ENCODE peak calls at places on chromosomes 6 and 20, in ten cellular contexts. N, I, U, R, H, A, B, O, F and X are unnamed samples.

GRCh38 chr6:111812080-111813038 is 60.9 kb downstream of the FYN start:
- DNase-seq in N (peak; percentile 66), I (no peak), U (peak; percentile 28), R (no peak), H (no peak), A (peak; percentile 16), B (no peak), O (no peak), F (no peak), X (no peak)

GRCh38 chr6:37222125-37222967 is 35.2 kb upstream of the TBC1D22B start:
- DNase-seq in N (peak; percentile 85), I (peak; percentile 92), U (peak; percentile 58), R (peak; percentile 79), H (no peak), A (peak; percentile 73), B (peak; percentile 94), O (peak; percentile 77), F (peak; percentile 81), X (peak; percentile 92)

GRCh38 chr6:78302411-78302810 is 564.9 kb upstream of the IRAK1BP1 start:
- DNase-seq in N (no peak), I (no peak), U (no peak), R (no peak), H (no peak), A (no peak), B (no peak), O (no peak), F (no peak), X (no peak)

GRCh38 chr6:33627876-33628275 is 6.8 kb downstream of the ITPR3 start:
- DNase-seq in N (no peak), I (no peak), U (no peak), R (no peak), H (no peak), A (no peak), B (no peak), O (no peak), F (peak; percentile 65), X (no peak)

GRCh38 chr20:44087857-44088120 is 99.2 kb downstream of the JPH2 start:
- DNase-seq in N (no peak), I (no peak), U (no peak), R (no peak), H (no peak), A (no peak), B (no peak), O (no peak), F (no peak), X (no peak)

GRCh38 chr6:137904822-137905617 is 38.0 kb downstream of the TNFAIP3 start:
- DNase-seq in N (no peak), I (no peak), U (no peak), R (no peak), H (no peak), A (peak; percentile 19), B (no peak), O (no peak), F (peak; percentile 36), X (no peak)

GRCh38 chr6:28719275-28719940 is 193.7 kb downstream of the GPX5 start:
- DNase-seq in N (peak; percentile 82), I (no peak), U (no peak), R (peak; percentile 67), H (no peak), A (peak; percentile 81), B (peak; percentile 80), O (no peak), F (no peak), X (no peak)

GRCh38 chr6:112038756-112039430 is 15.0 kb upstream of the CCN6 start:
- DNase-seq in N (no peak), I (no peak), U (no peak), R (peak; percentile 52), H (no peak), A (no peak), B (no peak), O (no peak), F (no peak), X (no peak)

GRCh38 chr6:150078788-150079187 is 9.9 kb upstream of the ULBP3 start:
- DNase-seq in N (no peak), I (no peak), U (no peak), R (no peak), H (no peak), A (no peak), B (no peak), O (no peak), F (peak; percentile 53), X (no peak)

GRCh38 chr6:133243723-133244122 is 2.6 kb downstream of the EYA4 start:
- DNase-seq in N (peak; percentile 6), I (no peak), U (no peak), R (no peak), H (no peak), A (no peak), B (no peak), O (no peak), F (no peak), X (no peak)

GRCh38 chr6:133242761-133243590 is 1.8 kb downstream of the EYA4 start:
- DNase-seq in N (no peak), I (no peak), U (no peak), R (no peak), H (no peak), A (no peak), B (peak; percentile 29), O (no peak), F (no peak), X (no peak)

GRCh38 chr6:133241901-133242760 is 974 bp downstream of the EYA4 start:
- DNase-seq in N (peak; percentile 50), I (no peak), U (no peak), R (peak; percentile 15), H (no peak), A (no peak), B (peak; percentile 45), O (no peak), F (no peak), X (no peak)

GRCh38 chr6:133241088-133241900 is at the start of gene EYA4:
- DNase-seq in N (peak; percentile 40), I (no peak), U (no peak), R (peak; percentile 15), H (no peak), A (no peak), B (peak; percentile 46), O (peak; percentile 41), F (no peak), X (no peak)

GRCh38 chr6:133240511-133241087 is 558 bp upstream of the EYA4 start:
- DNase-seq in N (peak; percentile 3), I (no peak), U (no peak), R (no peak), H (no peak), A (no peak), B (peak; percentile 58), O (peak; percentile 46), F (no peak), X (no peak)
- TF ChIP-seq CTCF in N (no peak), I (peak; percentile 41), U (no peak), R (no peak), H (no peak), A (no peak), B (no peak), O (no peak), F (no peak), X (peak; percentile 18)

DNA sequence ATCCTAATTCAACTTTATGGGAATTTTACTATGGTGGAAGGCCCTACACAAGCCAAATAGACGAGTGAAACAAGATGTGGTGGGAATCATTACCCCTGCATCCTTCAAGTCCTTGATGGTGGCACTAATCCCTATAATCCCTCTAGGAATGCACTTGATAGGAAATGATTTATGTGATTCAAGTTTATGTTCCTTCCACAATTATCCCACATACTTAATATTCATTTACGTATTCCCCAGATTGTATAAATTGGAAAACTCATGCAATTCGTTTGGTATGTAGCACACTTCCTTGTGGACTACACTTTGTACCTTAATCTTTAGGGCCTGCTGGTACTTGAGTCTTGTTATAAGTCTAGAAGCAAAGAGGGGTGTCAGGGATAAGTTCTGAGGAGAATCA is 40.8 kb downstream of the PKIB start:
- DNase-seq in N (no peak), I (no peak), U (no peak), R (no peak), H (no peak), A (no peak), B (no peak), O (no peak), F (no peak), X (no peak)
- TF ChIP-seq CTCF in N (no peak), I (no peak), U (no peak), R (no peak), H (no peak), A (no peak), B (no peak), O (no peak), F (no peak), X (no peak)

GRCh38 chr6:68901044-68901443 is 266.0 kb downstream of the ADGRB3 start:
- DNase-seq in N (no peak), I (no peak), U (no peak), R (no peak), H (no peak), A (no peak), B (no peak), O (no peak), F (no peak), X (no peak)
- TF ChIP-seq CTCF in N (no peak), I (no peak), U (no peak), R (no peak), H (no peak), A (no peak), B (no peak), O (no peak), F (no peak), X (no peak)

GRCh38 chr6:6218246-6219085 is 102.0 kb downstream of the F13A1 start:
- DNase-seq in N (peak; percentile 7), I (peak; percentile 4), U (no peak), R (peak; percentile 75), H (no peak), A (peak; percentile 45), B (no peak), O (peak; percentile 6), F (no peak), X (no peak)

GRCh38 chr6:6219716-6220115 is 100.7 kb downstream of the F13A1 start:
- DNase-seq in N (no peak), I (no peak), U (no peak), R (no peak), H (no peak), A (no peak), B (no peak), O (no peak), F (no peak), X (no peak)

GRCh38 chr6:6220718-6221117 is 99.7 kb downstream of the F13A1 start:
- DNase-seq in N (no peak), I (no peak), U (no peak), R (peak; percentile 8), H (no peak), A (no peak), B (no peak), O (no peak), F (no peak), X (no peak)

GRCh38 chr6:6224933-6225486 is 95.5 kb downstream of the F13A1 start:
- DNase-seq in N (no peak), I (no peak), U (no peak), R (peak; percentile 2), H (no peak), A (no peak), B (no peak), O (no peak), F (no peak), X (no peak)

DNA sequence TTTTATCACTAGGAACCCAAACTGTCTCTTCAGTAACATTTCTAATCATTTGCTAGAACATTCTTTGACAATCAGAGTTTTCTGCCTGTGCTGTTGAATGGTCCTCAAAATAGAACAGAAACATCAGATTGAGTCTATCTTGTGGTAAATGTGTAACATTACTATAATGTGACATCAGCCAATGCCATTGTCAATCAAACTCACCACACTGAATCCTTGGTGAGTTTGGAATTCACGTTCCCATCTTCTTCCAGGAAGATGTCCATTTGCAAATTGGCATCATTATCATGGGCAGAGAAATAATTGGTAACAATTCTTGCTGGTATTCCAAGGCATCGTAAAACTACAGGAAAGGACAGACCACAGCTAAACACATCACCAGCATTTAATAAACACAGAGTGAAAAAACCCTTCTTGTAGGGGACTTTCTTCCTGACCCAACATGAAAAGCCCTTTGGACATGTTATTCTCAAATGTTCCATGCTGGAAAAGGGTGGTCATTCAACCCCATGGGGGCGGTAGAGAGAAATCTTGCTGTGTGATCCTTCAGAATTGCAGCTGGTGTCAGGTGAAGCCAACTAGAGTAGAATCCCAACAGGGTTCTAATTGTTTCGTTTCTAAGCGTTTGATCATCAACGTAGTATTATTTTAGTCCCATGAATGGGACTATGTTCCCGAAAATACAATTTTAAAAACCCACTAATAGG is 98.5 kb downstream of the F13A1 start:
- DNase-seq in N (no peak), I (no peak), U (no peak), R (no peak), H (no peak), A (no peak), B (peak; percentile 68), O (no peak), F (peak; percentile 21), X (no peak)
- TF ChIP-seq CTCF in N (no peak), I (peak; percentile 38), U (peak; percentile 56), R (peak; percentile 14), H (peak; percentile 18), A (no peak), B (peak; percentile 51), O (no peak), F (peak; percentile 28), X (peak; percentile 28)